ENCODE peak calls at places on chromosomes 1 and 21, in nine cellular contexts. U is esophagus squamous epithelium; J is tibial artery; Q is CD8-positive, alpha-beta memory T cell; H is lung; T is uterus; Z is fibroblast of lung; C is aorta; K is RWPE2. W is an unnamed sample.

GRCh38 chr1:228408869-228409805 is 2.5 kb upstream of the TRIM11 start:
- DNase-seq in U (no peak), Z (no peak), T (no peak), J (no peak), K (no peak), Q (no peak), H (no peak), C (no peak), W (no peak)

GRCh38 chr1:188269956-188270355 is 1441.2 kb downstream of the PLA2G4A start:
- DNase-seq in J (no peak), T (no peak), U (no peak), H (no peak), K (no peak), Z (peak; percentile 4), Q (no peak), C (no peak), W (no peak)

GRCh38 chr1:29251164-29252130 is 15.1 kb downstream of the PTPRU start:
- DNase-seq in C (peak; percentile 57), H (no peak), Q (no peak), T (no peak), J (no peak), U (no peak), Z (no peak), K (no peak), W (no peak)

GRCh38 chr1:110190282-110190929 is 19.7 kb upstream of the KCNC4 start:
- DNase-seq in Z (no peak), T (no peak), U (no peak), Q (no peak), K (no peak), C (no peak), J (peak; percentile 46), H (no peak), W (no peak)

GRCh38 chr1:172338295-172338735 is 82.2 kb upstream of the C1orf105 start:
- DNase-seq in Z (no peak), C (no peak), U (no peak), T (no peak), H (no peak), J (no peak), Q (no peak), K (no peak), W (no peak)

GRCh38 chr21:22399717-22400520 is 1401.7 kb downstream of the NCAM2 start:
- DNase-seq in T (no peak), J (no peak), C (no peak), K (no peak), H (no peak), Q (no peak), Z (no peak), U (no peak), W (no peak)

GRCh38 chr1:205301220-205301821 is 20.2 kb downstream of the NUAK2 start:
- DNase-seq in T (no peak), C (peak; percentile 83), H (peak; percentile 91), J (no peak), Q (no peak), K (peak; percentile 82), U (no peak), Z (peak; percentile 96), W (no peak)

GRCh38 chr1:236862615-236863211 is 67.6 kb downstream of the MTR start:
- DNase-seq in J (peak; percentile 34), H (no peak), T (no peak), Z (no peak), Q (peak; percentile 46), K (no peak), U (no peak), C (no peak), W (no peak)

GRCh38 chr1:159005676-159006075 is 4.0 kb upstream of the IFI16 start:
- DNase-seq in T (no peak), Q (no peak), Z (peak; percentile 53), C (no peak), K (no peak), J (no peak), H (no peak), U (no peak), W (no peak)

DNA sequence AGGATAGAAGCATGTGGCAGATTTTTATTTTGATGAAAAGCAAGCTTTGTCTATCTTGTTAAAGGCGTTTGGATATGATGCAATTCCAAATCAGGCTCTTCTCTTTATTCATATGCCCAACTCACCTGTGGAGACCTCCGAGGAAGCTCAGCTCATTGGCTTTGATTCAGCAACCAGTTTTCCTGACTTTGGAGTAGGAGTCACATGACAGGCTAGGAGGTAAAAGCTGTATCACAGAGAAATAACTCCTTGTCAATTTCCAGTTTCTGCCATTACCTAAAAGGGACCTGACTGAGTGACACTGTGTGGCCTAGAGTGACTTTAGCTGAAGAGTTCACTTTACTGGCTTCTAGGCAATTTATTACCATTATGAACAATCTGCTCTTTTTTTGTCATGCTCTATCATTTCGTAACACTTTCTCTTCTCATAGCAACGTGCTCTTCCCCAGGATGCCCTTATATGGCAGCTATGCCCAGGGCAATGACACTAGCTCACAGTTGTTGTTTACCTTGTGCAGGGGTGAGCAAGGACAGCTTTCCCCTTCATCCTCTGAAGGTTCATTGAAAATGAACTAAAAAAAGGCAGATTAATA is 107.2 kb downstream of the KCNK1 start:
- DNase-seq in J (no peak), K (no peak), T (no peak), Z (no peak), H (no peak), Q (no peak), C (no peak), U (no peak), W (no peak)
- H3K4me1 ChIP-seq in J (no peaks in the 10 kb centered on the region), K (no peaks in the 10 kb centered on the region), T (no peaks in the 10 kb centered on the region), Z (no peaks in the 10 kb centered on the region), H (peaks cover 13% of the 10 kb centered on the region), Q (no peaks in the 10 kb centered on the region), C (no peaks in the 10 kb centered on the region), U (peaks cover 15% of the 10 kb centered on the region), W (no peaks in the 10 kb centered on the region)

GRCh38 chr1:2509589-2509988 is 16.8 kb downstream of the PANK4 start:
- DNase-seq in Z (no peak), H (no peak), T (no peak), K (no peak), C (no peak), J (no peak), Q (no peak), U (no peak), W (no peak)
- H3K36me3 ChIP-seq in Z (peaks cover 14% of the 10 kb centered on the region), H (peaks cover 29% of the 10 kb centered on the region), T (no peaks in the 10 kb centered on the region), K (peaks cover 56% of the 10 kb centered on the region), C (no peaks in the 10 kb centered on the region), J (peaks cover 69% of the 10 kb centered on the region), Q (peaks cover 31% of the 10 kb centered on the region), U (peaks cover 58% of the 10 kb centered on the region), W (peaks cover 46% of the 10 kb centered on the region)

DNA sequence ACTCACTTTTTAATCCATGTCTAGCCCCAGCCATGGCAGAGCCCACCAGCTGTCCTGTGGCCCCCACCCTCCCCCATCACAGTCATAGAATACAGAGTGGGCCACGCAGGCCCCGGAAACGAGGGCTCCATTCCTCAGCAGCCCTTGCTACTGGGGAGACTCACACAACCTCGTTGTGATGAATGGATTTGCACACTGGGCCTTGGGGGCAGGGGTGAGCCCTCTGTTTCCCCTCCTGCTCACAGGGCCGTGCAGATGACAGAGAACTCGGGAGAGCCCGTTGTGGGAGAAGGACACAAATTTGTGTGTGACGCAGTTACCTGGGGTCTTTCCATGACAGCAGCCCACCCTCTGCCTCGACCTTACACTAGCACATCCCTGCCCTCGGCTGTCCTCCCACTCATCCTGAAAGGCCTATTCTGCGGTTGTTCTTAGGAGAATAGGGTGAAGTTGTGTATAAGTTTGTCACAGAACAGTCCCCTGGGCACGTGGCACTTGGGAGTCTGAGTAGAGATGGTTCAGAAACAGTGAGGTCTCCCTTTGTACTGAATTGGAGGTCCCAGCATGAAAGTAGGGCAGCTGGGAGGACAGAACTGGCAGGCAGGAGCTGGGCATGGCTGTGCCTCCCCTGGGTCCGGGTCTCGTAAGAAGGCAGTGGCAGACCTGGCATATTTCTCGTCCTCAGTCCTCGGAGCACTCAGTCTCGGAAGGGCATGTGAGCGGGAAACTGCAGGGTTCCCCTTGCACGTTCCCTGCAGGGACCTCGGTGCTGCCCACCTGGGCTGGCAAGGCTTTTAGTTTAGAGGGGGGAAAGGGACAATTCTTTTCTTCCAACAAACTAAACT is 6.8 kb downstream of the AGT start:
- DNase-seq in J (no peak), T (no peak), Q (no peak), H (no peak), Z (no peak), U (no peak), K (no peak), C (no peak), W (no peak)
- H3K4me1 ChIP-seq in J (no peaks in the 10 kb centered on the region), T (no peaks in the 10 kb centered on the region), Q (no peaks in the 10 kb centered on the region), H (no peaks in the 10 kb centered on the region), Z (no peaks in the 10 kb centered on the region), U (no peaks in the 10 kb centered on the region), K (no peaks in the 10 kb centered on the region), C (no peaks in the 10 kb centered on the region), W (no peaks in the 10 kb centered on the region)

GRCh38 chr21:36052860-36053766 is 7.2 kb downstream of the SETD4 start:
- DNase-seq in T (no peak), Z (no peak), K (no peak), J (no peak), H (no peak), C (no peak), U (no peak), Q (no peak), W (no peak)

GRCh38 chr21:36060159-36060921 is at the start of gene SETD4:
- DNase-seq in K (peak; percentile 93), T (peak; percentile 87), J (peak; percentile 89), Q (peak; percentile 93), H (peak; percentile 91), U (peak; percentile 54), C (peak; percentile 98), Z (peak; percentile 92), W (peak; percentile 92)

GRCh38 chr21:36061445-36061844 is 1.1 kb upstream of the SETD4 start:
- DNase-seq in K (no peak), Z (no peak), H (no peak), C (no peak), J (no peak), Q (no peak), T (no peak), U (no peak), W (no peak)

GRCh38 chr21:36059823-36060158 is 535 bp downstream of the SETD4 start:
- DNase-seq in Q (no peak), H (peak; percentile 55), T (no peak), U (peak; percentile 27), Z (no peak), J (peak; percentile 38), K (no peak), C (peak; percentile 83), W (no peak)

DNA sequence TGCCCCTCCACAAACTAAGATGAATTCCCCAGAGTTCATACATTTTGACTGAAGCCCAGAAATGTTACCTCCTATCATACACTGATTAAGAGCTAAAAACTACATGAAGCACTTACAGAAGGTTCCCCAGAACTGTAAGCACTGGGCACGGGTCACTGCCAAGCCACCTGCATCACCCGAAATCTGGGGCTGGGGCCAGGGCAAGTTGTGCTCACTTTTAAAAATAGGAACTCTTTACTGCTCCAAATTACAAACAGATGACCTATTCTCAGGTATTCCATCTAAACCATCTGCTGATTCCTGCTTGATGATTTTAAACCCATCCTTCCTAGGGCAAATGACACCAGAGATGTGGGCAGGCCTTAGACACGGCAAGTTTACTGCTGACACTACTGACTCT is 4.8 kb downstream of the SETD4 start:
- DNase-seq in C (no peak), Q (no peak), U (no peak), H (no peak), T (no peak), Z (no peak), J (no peak), K (no peak), W (no peak)
- H3K36me3 ChIP-seq in C (no peaks in the 10 kb centered on the region), Q (peaks cover 38% of the 10 kb centered on the region), U (peaks cover 30% of the 10 kb centered on the region), H (peaks cover 26% of the 10 kb centered on the region), T (no peaks in the 10 kb centered on the region), Z (peaks cover 15% of the 10 kb centered on the region), J (peaks cover 53% of the 10 kb centered on the region), K (peaks cover 74% of the 10 kb centered on the region), W (peaks cover 28% of the 10 kb centered on the region)

GRCh38 chr21:29145837-29146453 is 15.5 kb downstream of the MAP3K7CL start:
- DNase-seq in Z (peak; percentile 29), C (no peak), Q (no peak), J (no peak), H (no peak), T (no peak), K (no peak), U (no peak), W (no peak)
- H3K4me1 ChIP-seq in Z (peaks cover 28% of the 10 kb centered on the region), C (peaks cover 2% of the 10 kb centered on the region), Q (no peaks in the 10 kb centered on the region), J (peaks cover 43% of the 10 kb centered on the region), H (peaks cover 12% of the 10 kb centered on the region), T (peaks cover 6% of the 10 kb centered on the region), K (peaks cover 38% of the 10 kb centered on the region), U (peaks cover 56% of the 10 kb centered on the region), W (no peaks in the 10 kb centered on the region)

W was measured in CD8-positive, alpha-beta T cell.